ENCODE peak calls at places on chromosomes 13 and 19, in five cellular contexts. One of them, this sample, is unnamed.

GRCh38 chr19:44549507-44549906 is 20.0 kb upstream of the CEACAM20 start:
- DNase-seq in left lung: no peak
- DNase-seq in lung: no peak
- DNase-seq in fibroblast of lung: no peak
- DNase-seq in SJSA1: no peak
- DNase-seq in this sample: no peak

GRCh38 chr13:61410669-61411297 is 4.9 kb downstream of the PCDH20 start:
- DNase-seq in left lung: no peak
- DNase-seq in lung: no peak
- DNase-seq in fibroblast of lung: peak
- DNase-seq in SJSA1: no peak
- DNase-seq in this sample: no peak

GRCh38 chr13:109500146-109500773 is 286.1 kb downstream of the IRS2 start:
- DNase-seq in left lung: no peak
- DNase-seq in lung: no peak
- DNase-seq in fibroblast of lung: peak
- DNase-seq in SJSA1: peak
- DNase-seq in this sample: peak

GRCh38 chr19:13116282-13117175 is at the start of gene TRMT1:
- DNase-seq in left lung: peak
- DNase-seq in lung: peak
- DNase-seq in fibroblast of lung: peak
- DNase-seq in SJSA1: peak
- DNase-seq in this sample: peak

GRCh38 chr13:71864094-71864980 is 2.7 kb downstream of the DACH1 start:
- DNase-seq in left lung: peak
- DNase-seq in lung: peak
- DNase-seq in fibroblast of lung: peak
- DNase-seq in SJSA1: no peak
- DNase-seq in this sample: peak

GRCh38 chr19:45682908-45683307 is 8.8 kb downstream of the SNRPD2 start:
- DNase-seq in left lung: no peak
- DNase-seq in lung: no peak
- DNase-seq in fibroblast of lung: no peak
- DNase-seq in SJSA1: no peak
- DNase-seq in this sample: no peak

GRCh38 chr19:53898166-53898565 is 10.9 kb upstream of the CACNG7 start:
- DNase-seq in left lung: no peak
- DNase-seq in lung: no peak
- DNase-seq in fibroblast of lung: no peak
- DNase-seq in SJSA1: no peak
- DNase-seq in this sample: no peak

GRCh38 chr13:111907341-111907880 is 159.5 kb upstream of the SOX1 start:
- DNase-seq in left lung: no peak
- DNase-seq in lung: no peak
- DNase-seq in fibroblast of lung: no peak
- DNase-seq in SJSA1: peak
- DNase-seq in this sample: no peak

GRCh38 chr19:58407658-58408151 is 744 bp upstream of the ZNF584 start:
- DNase-seq in left lung: no peak
- DNase-seq in lung: no peak
- DNase-seq in fibroblast of lung: no peak
- DNase-seq in SJSA1: no peak
- DNase-seq in this sample: no peak

GRCh38 chr13:43019811-43020210 is 3.6 kb upstream of the DNAJC15 start:
- DNase-seq in left lung: no peak
- DNase-seq in lung: no peak
- DNase-seq in fibroblast of lung: no peak
- DNase-seq in SJSA1: no peak
- DNase-seq in this sample: no peak

GRCh38 chr13:80871481-80871880 is 530.6 kb upstream of the SPRY2 start:
- DNase-seq in left lung: no peak
- DNase-seq in lung: no peak
- DNase-seq in fibroblast of lung: peak
- DNase-seq in SJSA1: peak
- DNase-seq in this sample: peak

GRCh38 chr19:10305139-10305806 is 4.3 kb downstream of the ZGLP1 start:
- DNase-seq in left lung: peak
- DNase-seq in lung: no peak
- DNase-seq in fibroblast of lung: peak
- DNase-seq in SJSA1: no peak
- DNase-seq in this sample: peak

GRCh38 chr19:3025516-3025890 is 3.6 kb downstream of the TLE2 start:
- DNase-seq in left lung: no peak
- DNase-seq in lung: no peak
- DNase-seq in fibroblast of lung: no peak
- DNase-seq in SJSA1: no peak
- DNase-seq in this sample: no peak

GRCh38 chr13:101690871-101691270 is 238.4 kb downstream of the ITGBL1 start:
- DNase-seq in left lung: no peak
- DNase-seq in lung: no peak
- DNase-seq in fibroblast of lung: no peak
- DNase-seq in SJSA1: no peak
- DNase-seq in this sample: no peak

GRCh38 chr13:79393564-79394249 is 12.3 kb downstream of the RBM26 start:
- DNase-seq in left lung: peak
- DNase-seq in lung: no peak
- DNase-seq in fibroblast of lung: no peak
- DNase-seq in SJSA1: no peak
- DNase-seq in this sample: peak

GRCh38 chr13:68506888-68507551 is 1276.9 kb upstream of the PCDH9 start:
- DNase-seq in left lung: no peak
- DNase-seq in lung: no peak
- DNase-seq in fibroblast of lung: no peak
- DNase-seq in SJSA1: no peak
- DNase-seq in this sample: no peak

GRCh38 chr13:77386880-77387606 is 60.1 kb upstream of the MYCBP2 start:
- DNase-seq in left lung: no peak
- DNase-seq in lung: no peak
- DNase-seq in fibroblast of lung: peak
- DNase-seq in SJSA1: no peak
- DNase-seq in this sample: peak

GRCh38 chr19:48837081-48837524 is 812 bp upstream of the HSD17B14 start:
- DNase-seq in left lung: peak
- DNase-seq in lung: peak
- DNase-seq in fibroblast of lung: peak
- DNase-seq in SJSA1: no peak
- DNase-seq in this sample: peak

GRCh38 chr13:101875717-101876393 is 423.4 kb downstream of the ITGBL1 start:
- DNase-seq in left lung: no peak
- DNase-seq in lung: no peak
- DNase-seq in fibroblast of lung: peak
- DNase-seq in SJSA1: peak
- DNase-seq in this sample: peak

GRCh38 chr13:99386495-99386894 is 79.3 kb upstream of the GPR183 start:
- DNase-seq in left lung: no peak
- DNase-seq in lung: no peak
- DNase-seq in fibroblast of lung: no peak
- DNase-seq in SJSA1: peak
- DNase-seq in this sample: no peak
- H3K27ac ChIP-seq in left lung: no peak
- H3K27ac ChIP-seq in lung: no peak
- H3K27ac ChIP-seq in fibroblast of lung: no peak
- H3K27ac ChIP-seq in SJSA1: no peak
- H3K27ac ChIP-seq in this sample: no peak

GRCh38 chr13:48316826-48317510 is 13.4 kb downstream of the RB1 start:
- DNase-seq in left lung: no peak
- DNase-seq in lung: no peak
- DNase-seq in fibroblast of lung: no peak
- DNase-seq in SJSA1: no peak
- DNase-seq in this sample: no peak
- H3K27ac ChIP-seq in left lung: no peak
- H3K27ac ChIP-seq in lung: no peak
- H3K27ac ChIP-seq in fibroblast of lung: no peak
- H3K27ac ChIP-seq in SJSA1: no peak
- H3K27ac ChIP-seq in this sample: no peak

GRCh38 chr19:1067341-1068103 is 555 bp downstream of the ARHGAP45 start:
- DNase-seq in left lung: no peak
- DNase-seq in lung: no peak
- DNase-seq in fibroblast of lung: no peak
- DNase-seq in SJSA1: no peak
- DNase-seq in this sample: no peak

GRCh38 chr19:1068111-1069001 is 1.4 kb downstream of the ARHGAP45 start:
- DNase-seq in left lung: peak
- DNase-seq in lung: no peak
- DNase-seq in fibroblast of lung: no peak
- DNase-seq in SJSA1: no peak
- DNase-seq in this sample: no peak

GRCh38 chr19:1070576-1070930 is 3.6 kb downstream of the ARHGAP45 start:
- DNase-seq in left lung: no peak
- DNase-seq in lung: no peak
- DNase-seq in fibroblast of lung: no peak
- DNase-seq in SJSA1: no peak
- DNase-seq in this sample: no peak

GRCh38 chr19:1070931-1071791 is 4.2 kb downstream of the ARHGAP45 start:
- DNase-seq in left lung: no peak
- DNase-seq in lung: no peak
- DNase-seq in fibroblast of lung: no peak
- DNase-seq in SJSA1: no peak
- DNase-seq in this sample: no peak

DNA sequence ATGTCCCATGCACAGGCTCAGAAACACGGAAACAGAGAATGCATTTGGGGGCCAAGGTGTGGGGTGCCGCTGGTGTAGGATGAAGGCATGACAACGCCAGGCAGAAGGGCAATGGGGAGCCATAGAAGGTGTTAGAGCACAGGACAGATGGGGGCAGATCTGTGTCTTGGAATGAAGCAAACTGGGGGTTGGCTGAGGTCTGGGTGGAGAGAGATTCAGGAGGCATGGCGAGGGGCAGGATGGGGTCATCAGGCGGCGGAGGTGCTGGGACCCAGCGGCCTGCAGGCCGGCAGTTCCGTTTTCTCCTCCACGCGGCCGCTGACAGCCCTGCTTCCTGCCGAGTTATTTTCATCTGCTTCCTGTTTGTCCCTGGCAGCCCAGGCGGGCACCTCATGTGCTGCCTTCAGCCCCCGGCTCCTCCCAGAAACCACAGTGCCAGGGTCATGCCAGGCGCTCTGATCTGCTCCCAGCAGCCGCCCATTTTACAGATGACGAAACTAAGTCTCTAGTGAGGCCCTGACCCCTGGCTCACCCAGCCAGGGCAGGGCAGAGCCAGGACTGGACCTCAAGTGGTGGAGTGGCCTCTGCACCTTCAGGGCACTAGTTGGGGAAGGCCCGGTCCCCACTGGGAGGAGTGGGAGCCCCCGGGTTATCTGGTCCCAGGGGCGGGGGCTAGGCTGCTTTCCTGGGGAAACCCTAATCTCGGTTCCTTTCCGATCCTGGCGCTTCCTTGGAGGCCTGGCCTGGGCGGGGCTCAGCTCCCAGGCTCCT is 2.2 kb downstream of the ARHGAP45 start:
- DNase-seq in left lung: peak
- DNase-seq in lung: peak
- DNase-seq in fibroblast of lung: no peak
- DNase-seq in SJSA1: no peak
- DNase-seq in this sample: no peak
- H3K27ac ChIP-seq in left lung: peak
- H3K27ac ChIP-seq in lung: peak
- H3K27ac ChIP-seq in fibroblast of lung: no peak
- H3K27ac ChIP-seq in SJSA1: no peak
- H3K27ac ChIP-seq in this sample: no peak

DNA sequence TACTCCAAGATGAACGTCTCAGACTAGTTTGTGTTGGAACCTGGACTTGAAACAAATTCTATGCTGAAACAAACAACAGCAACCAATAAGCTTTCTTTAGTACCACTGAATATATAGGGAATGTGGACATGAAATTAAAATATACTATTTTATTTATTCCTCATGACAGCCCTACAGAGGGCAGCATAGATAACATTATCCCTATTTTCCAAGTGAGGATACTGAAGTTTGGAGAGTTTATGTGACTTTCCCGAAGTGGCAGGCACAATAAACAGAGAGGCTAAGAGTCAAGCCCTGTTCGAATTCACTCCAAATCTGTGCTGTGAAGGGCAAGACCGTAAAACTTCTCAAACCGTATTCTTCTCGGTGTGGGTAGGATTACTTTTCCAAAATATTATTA is 509.9 kb upstream of the GPC6 start:
- DNase-seq in left lung: no peak
- DNase-seq in lung: no peak
- DNase-seq in fibroblast of lung: peak
- DNase-seq in SJSA1: no peak
- DNase-seq in this sample: peak
- H3K27ac ChIP-seq in left lung: no peak
- H3K27ac ChIP-seq in lung: no peak
- H3K27ac ChIP-seq in fibroblast of lung: no peak
- H3K27ac ChIP-seq in SJSA1: no peak
- H3K27ac ChIP-seq in this sample: no peak

GRCh38 chr13:24097667-24098066 is 62.9 kb upstream of the SPATA13 start:
- DNase-seq in left lung: no peak
- DNase-seq in lung: no peak
- DNase-seq in fibroblast of lung: no peak
- DNase-seq in SJSA1: no peak
- DNase-seq in this sample: no peak
- H3K27ac ChIP-seq in left lung: no peak
- H3K27ac ChIP-seq in lung: no peak
- H3K27ac ChIP-seq in fibroblast of lung: no peak
- H3K27ac ChIP-seq in SJSA1: peak
- H3K27ac ChIP-seq in this sample: no peak

GRCh38 chr13:51260154-51260553 is 38.0 kb downstream of the FAM124A start:
- DNase-seq in left lung: no peak
- DNase-seq in lung: no peak
- DNase-seq in fibroblast of lung: no peak
- DNase-seq in SJSA1: no peak
- DNase-seq in this sample: no peak
- H3K27ac ChIP-seq in left lung: no peak
- H3K27ac ChIP-seq in lung: no peak
- H3K27ac ChIP-seq in fibroblast of lung: no peak
- H3K27ac ChIP-seq in SJSA1: no peak
- H3K27ac ChIP-seq in this sample: no peak

DNA sequence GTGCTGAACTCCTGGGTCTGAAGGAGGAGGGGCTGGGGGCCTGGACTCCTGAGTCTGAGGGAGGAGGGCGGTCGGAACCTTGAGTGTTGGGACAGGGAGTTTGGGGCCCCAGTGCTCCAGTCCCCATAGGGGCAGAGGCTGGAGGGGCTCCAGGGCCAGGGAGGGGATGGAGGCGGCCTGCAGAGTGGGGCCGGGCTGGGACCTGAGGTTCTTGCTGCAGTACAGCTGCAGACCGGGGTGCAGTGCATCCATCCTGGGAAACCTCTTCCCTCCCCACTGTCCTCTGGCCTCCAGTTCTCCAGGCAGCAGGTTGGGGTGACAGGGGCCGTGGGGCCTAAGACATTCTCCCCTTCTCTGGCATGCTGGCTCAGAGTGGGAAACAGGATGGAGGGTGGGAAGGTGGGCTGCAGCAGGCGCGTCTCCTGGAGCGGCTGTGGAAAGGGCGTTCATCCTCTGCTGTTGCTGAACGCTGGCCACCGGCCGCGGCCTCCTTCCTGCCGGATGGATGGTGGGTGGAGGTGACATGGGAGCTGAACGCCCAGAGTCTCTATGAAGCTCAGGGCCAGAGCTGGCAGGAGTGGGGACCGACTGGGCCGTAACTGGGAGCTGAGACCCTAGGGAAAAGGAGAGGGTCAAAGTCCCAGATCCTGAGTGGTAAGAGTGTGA is 1.6 kb downstream of the BRSK1 start:
- DNase-seq in left lung: no peak
- DNase-seq in lung: no peak
- DNase-seq in fibroblast of lung: peak
- DNase-seq in SJSA1: no peak
- DNase-seq in this sample: no peak
- H3K27ac ChIP-seq in left lung: no peak
- H3K27ac ChIP-seq in lung: no peak
- H3K27ac ChIP-seq in fibroblast of lung: no peak
- H3K27ac ChIP-seq in SJSA1: no peak
- H3K27ac ChIP-seq in this sample: no peak

This sample was measured in brain microvascular endothelial cell.